ENCODE peak calls at places on chromosomes 1 and 21, in five cellular contexts. K is sigmoid colon, I is lower lobe of right lung, W is esophagus squamous epithelium, G is GM23248. J is an unnamed sample.

GRCh38 chr1:53583903-53584210 is 124.7 kb downstream of the DMRTB1 start:
- DNase-seq in K (peak), I (no peak), W (no peak), G (no peak), J (no peak)

GRCh38 chr1:155976062-155976912 is 2.1 kb downstream of the ARHGEF2 start:
- DNase-seq in K (peak), I (peak), W (no peak), G (peak), J (no peak)

GRCh38 chr1:205355054-205355453 is 1.7 kb downstream of the KLHDC8A start:
- DNase-seq in K (no peak), I (peak), W (no peak), G (peak), J (no peak)

GRCh38 chr1:52348704-52349301 is 17.2 kb downstream of the CC2D1B start:
- DNase-seq in K (no peak), I (no peak), W (no peak), G (peak), J (no peak)

GRCh38 chr1:154304664-154305337 is 16.1 kb upstream of the AQP10 start:
- DNase-seq in K (no peak), I (no peak), W (no peak), G (peak), J (no peak)

GRCh38 chr1:236064674-236065508 is at the start of gene NID1:
- DNase-seq in K (peak), I (peak), W (no peak), G (peak), J (no peak)

GRCh38 chr1:234659538-234659937 is 49.6 kb upstream of the IRF2BP2 start:
- DNase-seq in K (no peak), I (no peak), W (no peak), G (peak), J (no peak)

GRCh38 chr1:55428944-55429931 is 214.1 kb upstream of the USP24 start:
- DNase-seq in K (peak), I (peak), W (no peak), G (peak), J (peak)

GRCh38 chr1:168469690-168470089 is 74.1 kb downstream of the XCL2 start:
- DNase-seq in K (peak), I (no peak), W (no peak), G (peak), J (no peak)

GRCh38 chr1:44239337-44239960 is 26.2 kb downstream of the DMAP1 start:
- DNase-seq in K (peak), I (peak), W (no peak), G (peak), J (no peak)

GRCh38 chr1:183568176-183569041 is 21.9 kb downstream of the NCF2 start:
- DNase-seq in K (peak), I (no peak), W (no peak), G (no peak), J (no peak)

GRCh38 chr1:110554871-110555801 is 36.2 kb upstream of the KCNA10 start:
- DNase-seq in K (no peak), I (peak), W (no peak), G (peak), J (no peak)

GRCh38 chr21:34983680-34984086 is 65.4 kb downstream of the RUNX1 start:
- DNase-seq in K (no peak), I (no peak), W (no peak), G (peak), J (no peak)
- H3K27ac ChIP-seq in K (peak), I (no peak), W (no peak), G (peak), J (peak)

DNA sequence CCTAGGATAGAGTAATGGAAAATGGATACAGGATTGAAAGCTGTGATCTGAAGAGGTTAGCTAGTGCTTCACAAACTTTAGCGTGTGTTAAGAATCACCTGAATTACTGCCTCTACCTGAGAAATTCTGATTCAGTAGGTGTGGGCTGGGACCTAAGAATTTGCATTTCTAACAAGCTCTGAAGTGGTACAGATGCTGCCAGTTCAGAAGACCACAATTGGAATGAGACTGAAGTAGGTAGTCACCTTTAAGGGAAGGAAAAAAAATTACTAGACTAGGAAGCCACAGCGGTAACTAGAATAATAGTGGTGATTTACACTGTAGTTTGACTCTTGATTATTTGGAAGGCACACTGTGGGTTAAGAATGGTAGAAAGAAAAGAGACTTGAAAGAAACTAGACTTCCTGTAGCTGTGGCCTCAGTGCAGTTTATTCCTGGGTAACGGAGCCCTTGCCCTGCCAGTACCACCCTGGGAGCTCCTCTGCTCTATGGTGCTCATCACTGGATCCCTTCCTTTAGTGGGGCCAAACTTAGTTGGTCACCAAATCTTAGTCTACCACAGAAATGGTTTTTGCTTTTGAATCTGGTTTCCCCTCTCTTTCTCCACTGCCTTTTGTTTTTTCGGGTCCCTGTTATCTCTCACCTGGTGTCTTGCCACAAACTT is 43.6 kb downstream of the ARID1A start:
- DNase-seq in K (no peak), I (no peak), W (no peak), G (no peak), J (no peak)
- H3K27ac ChIP-seq in K (no peak), I (peak), W (no peak), G (no peak), J (no peak)

DNA sequence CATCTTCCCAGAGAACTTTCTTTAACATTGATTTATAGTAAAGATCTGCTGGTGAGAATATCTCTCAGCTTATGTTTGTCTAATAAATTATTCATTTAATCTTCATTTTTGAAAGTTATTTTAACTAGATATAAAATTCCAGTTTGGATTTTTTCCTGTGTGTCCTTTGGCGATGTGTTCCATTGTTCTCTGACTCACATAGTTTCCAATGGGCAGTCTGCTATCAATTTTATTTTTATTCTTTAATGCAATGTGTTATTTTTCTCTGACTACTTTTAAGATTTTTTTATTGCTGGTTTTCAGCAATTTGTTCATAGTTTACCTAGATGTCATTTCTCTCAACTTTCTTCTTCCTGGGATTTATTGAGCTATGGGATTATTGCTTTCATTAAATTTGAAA is 325.2 kb upstream of the POGK start:
- DNase-seq in K (no peak), I (no peak), W (no peak), G (no peak), J (no peak)
- H3K27ac ChIP-seq in K (no peak), I (no peak), W (no peak), G (no peak), J (no peak)

DNA sequence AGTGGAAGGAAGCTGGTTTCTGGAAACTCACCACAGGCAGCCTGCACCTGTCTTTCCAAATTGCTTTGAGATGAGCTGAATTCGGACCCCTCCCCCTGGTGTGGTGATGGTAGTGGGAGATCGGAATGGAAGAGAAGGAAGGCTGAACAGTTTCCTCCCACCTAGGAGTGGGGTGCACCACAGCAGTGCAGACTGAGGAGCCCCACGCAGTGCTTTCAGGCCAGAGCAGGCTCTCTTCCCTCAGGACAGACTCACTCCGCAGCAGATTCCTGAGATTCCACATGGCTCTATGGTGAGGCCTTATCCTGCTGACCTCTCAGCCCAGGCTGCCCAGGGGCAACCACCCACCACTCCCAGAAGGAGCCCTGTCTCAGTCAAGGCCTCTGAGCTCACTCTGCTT is 80.9 kb downstream of the ATP1A1 start:
- DNase-seq in K (no peak), I (no peak), W (no peak), G (no peak), J (no peak)
- H3K27ac ChIP-seq in K (no peak), I (no peak), W (no peak), G (no peak), J (no peak)

DNA sequence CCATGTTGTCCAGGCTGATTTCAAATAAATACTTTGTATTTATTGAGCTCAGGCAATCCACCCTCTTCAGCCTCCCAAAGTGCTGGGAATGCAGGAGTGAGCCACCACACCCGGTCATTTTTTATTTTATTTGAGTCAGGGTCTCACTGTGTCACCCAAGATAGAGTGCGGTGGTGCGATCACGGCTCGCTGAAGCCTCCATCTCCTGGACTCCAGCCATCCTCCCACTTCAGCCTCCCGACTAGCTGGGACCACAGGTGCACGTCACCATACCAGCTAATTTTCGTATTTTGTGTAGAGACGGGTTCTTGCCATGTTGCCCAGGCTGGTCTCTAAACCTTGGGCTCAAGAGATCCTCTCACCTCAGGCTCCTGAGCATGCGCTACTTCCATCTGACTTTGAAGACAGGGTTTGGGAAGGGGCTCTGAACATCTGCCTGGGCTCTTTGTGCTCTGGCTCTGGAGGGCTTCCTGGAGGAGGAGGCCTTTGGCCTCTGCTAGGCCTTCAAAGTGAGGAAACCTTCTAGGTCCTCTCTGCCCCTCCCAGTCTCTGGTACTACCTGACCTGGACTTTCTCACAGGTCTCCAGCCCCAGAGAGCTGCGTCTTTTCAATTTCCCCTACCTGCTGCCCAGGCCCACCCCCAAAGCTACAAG is 5.8 kb downstream of the HSPB7 start:
- DNase-seq in K (no peak), I (no peak), W (no peak), G (no peak), J (no peak)
- H3K27ac ChIP-seq in K (peak), I (no peak), W (peak), G (no peak), J (no peak)

J was measured in keratinocyte.